ENCODE peak calls at places on chromosomes 1 and 21, in seven cellular contexts. E is ascending aorta; F is stimulated activated CD8-positive, alpha-beta memory T cell treated with anti-CD3 and anti-CD28 coated beads, Interleukin-4, amount 100 ng/mL, for 48 hours; Z is A172; P is GM20000; K is endothelial cell of umbilical vein; B is activated CD8-positive, alpha-beta memory T cell treated with anti-CD3 and anti-CD28 coated beads for 1 hour. V is an unnamed sample.
A peak's percentile ranks its signal among the peaks of the same experiment; 100 is the strongest.

GRCh38 chr1:225425211-225425786 is 2.5 kb downstream of the LBR start:
- DNase-seq in E (no peak), F (no peak), Z (peak; percentile 75), P (no peak), K (no peak), B (no peak), V (no peak)

GRCh38 chr1:203128691-203129500 is 1.4 kb downstream of the ADORA1 start:
- DNase-seq in E (no peak), F (peak; percentile 15), Z (no peak), P (no peak), K (no peak), B (no peak), V (no peak)

GRCh38 chr1:157154940-157155514 is 16.8 kb upstream of the ETV3 start:
- DNase-seq in E (no peak), F (no peak), Z (peak; percentile 66), P (no peak), K (peak; percentile 82), B (no peak), V (no peak)

GRCh38 chr1:155070392-155070700 is 6.8 kb downstream of the EFNA4 start:
- DNase-seq in E (no peak), F (no peak), Z (no peak), P (no peak), K (no peak), B (no peak), V (no peak)

GRCh38 chr1:227778401-227778947 is 37.0 kb upstream of the PRSS38 start:
- DNase-seq in E (no peak), F (no peak), Z (peak; percentile 95), P (no peak), K (no peak), B (no peak), V (no peak)

GRCh38 chr1:89311757-89312156 is 39.1 kb upstream of the GBP5 start:
- DNase-seq in E (no peak), F (peak; percentile 28), Z (peak; percentile 15), P (no peak), K (peak; percentile 24), B (no peak), V (no peak)

GRCh38 chr1:114735479-114735878 is 18.9 kb upstream of the NRAS start:
- DNase-seq in E (no peak), F (no peak), Z (no peak), P (no peak), K (no peak), B (no peak), V (no peak)

GRCh38 chr1:55427576-55427975 is 212.4 kb upstream of the USP24 start:
- DNase-seq in E (no peak), F (no peak), Z (no peak), P (no peak), K (no peak), B (no peak), V (no peak)

GRCh38 chr1:100719490-100719889 is at the start of gene VCAM1:
- DNase-seq in E (no peak), F (no peak), Z (no peak), P (peak; percentile 33), K (peak; percentile 42), B (no peak), V (no peak)

GRCh38 chr21:43984905-43985689 is 27.0 kb upstream of the TRAPPC10 start:
- DNase-seq in E (no peak), F (no peak), Z (no peak), P (no peak), K (no peak), B (no peak), V (no peak)

GRCh38 chr21:26572668-26573381 is at the start of gene CYYR1:
- DNase-seq in E (no peak), F (no peak), Z (no peak), P (no peak), K (peak; percentile 62), B (no peak), V (no peak)

GRCh38 chr1:77539510-77540142 is 142.8 kb downstream of the ZZZ3 start:
- DNase-seq in E (no peak), F (no peak), Z (peak; percentile 93), P (no peak), K (no peak), B (no peak), V (no peak)